ENCODE peak calls at places on chromosomes 16 and 17, in four cellular contexts. E is HCT116, I is HepG2, O is H1. Y is an unnamed sample.

GRCh38 chr16:914453-914852 is 56.3 kb downstream of the LMF1 start:
- DNase-seq in E (peak), I (peak), O (no peak), Y (no peak)

GRCh38 chr17:76737676-76738467 is at the start of gene MFSD11:
- DNase-seq in E (peak), I (peak), O (peak), Y (peak)

GRCh38 chr17:40862985-40863733 is 3.9 kb downstream of the KRT12 start:
- DNase-seq in E (no peak), I (peak), O (peak), Y (no peak)

GRCh38 chr16:81509404-81509803 is 64.8 kb downstream of the CMIP start:
- DNase-seq in E (no peak), I (no peak), O (no peak), Y (no peak)

GRCh38 chr16:27382187-27382855 is 19.7 kb upstream of the IL21R start:
- DNase-seq in E (no peak), I (no peak), O (no peak), Y (no peak)

GRCh38 chr16:67269766-67270165 is 9.6 kb upstream of the PLEKHG4 start:
- DNase-seq in E (no peak), I (no peak), O (no peak), Y (no peak)

GRCh38 chr16:67654069-67654911 is 5.8 kb downstream of the ACD start:
- DNase-seq in E (no peak), I (no peak), O (no peak), Y (no peak)

GRCh38 chr16:85313541-85314208 is 201.4 kb upstream of the CIBAR2 start:
- DNase-seq in E (no peak), I (no peak), O (no peak), Y (no peak)

GRCh38 chr17:9270921-9271320 is 249.6 kb downstream of the NTN1 start:
- DNase-seq in E (no peak), I (no peak), O (no peak), Y (no peak)

GRCh38 chr17:5747276-5747675 is 163.0 kb upstream of the NLRP1 start:
- DNase-seq in E (no peak), I (no peak), O (no peak), Y (no peak)

GRCh38 chr16:10172848-10173655 is 9.2 kb downstream of the GRIN2A start:
- DNase-seq in E (no peak), I (no peak), O (no peak), Y (no peak)

GRCh38 chr17:31596382-31597323 is 205.2 kb downstream of the RAB11FIP4 start:
- DNase-seq in E (peak), I (peak), O (peak), Y (no peak)

GRCh38 chr16:20940864-20941634 is 40.5 kb downstream of the LYRM1 start:
- DNase-seq in E (no peak), I (no peak), O (no peak), Y (no peak)

GRCh38 chr17:74851612-74852236 is 8.0 kb downstream of the GRIN2C start:
- DNase-seq in E (no peak), I (no peak), O (no peak), Y (no peak)

GRCh38 chr16:50419116-50419515 is 50.3 kb upstream of the BRD7 start:
- DNase-seq in E (no peak), I (no peak), O (no peak), Y (no peak)

GRCh38 chr17:74457146-74457819 is 9.2 kb upstream of the CD300A start:
- DNase-seq in E (peak), I (peak), O (no peak), Y (peak)

GRCh38 chr17:28720247-28720996 is 637 bp downstream of the RPL23A start:
- DNase-seq in E (no peak), I (no peak), O (no peak), Y (no peak)

GRCh38 chr16:6081320-6081976 is 983.9 kb upstream of the EEF2KMT start:
- DNase-seq in E (no peak), I (peak), O (peak), Y (peak)

GRCh38 chr17:59365383-59365981 is 34.0 kb downstream of the YPEL2 start:
- DNase-seq in E (no peak), I (peak), O (no peak), Y (peak)

GRCh38 chr16:58099956-58100300 is 29.3 kb downstream of the CFAP20 start:
- DNase-seq in E (no peak), I (no peak), O (no peak), Y (no peak)

GRCh38 chr16:70608516-70608915 is 37.8 kb upstream of the IL34 start:
- DNase-seq in E (no peak), I (no peak), O (no peak), Y (no peak)

DNA sequence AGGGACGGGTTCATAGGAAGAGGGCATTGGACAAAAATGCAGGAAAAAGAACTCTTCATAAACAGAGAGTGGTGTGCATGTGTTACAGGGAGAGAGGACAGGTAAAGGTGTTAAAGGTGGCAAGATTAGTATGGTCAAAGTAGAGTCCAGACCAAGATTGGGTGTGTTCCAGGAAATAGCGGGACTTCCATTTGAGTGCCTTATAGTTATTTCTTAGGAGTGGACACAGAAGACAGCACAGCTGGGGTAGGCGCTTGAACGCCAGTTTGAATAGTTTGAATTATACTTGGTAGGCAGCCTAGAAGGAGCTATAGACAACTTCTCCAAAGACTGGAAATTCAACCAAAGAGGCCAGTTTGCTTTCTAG is 63.4 kb downstream of the MAP2K6 start:
- DNase-seq in E (no peak), I (no peak), O (no peak), Y (no peak)
- TF ChIP-seq CTCF in E (no peak), I (no peak), O (no peak), Y (no peak)

GRCh38 chr16:88920618-88921602 is 54.5 kb upstream of the PABPN1L start:
- DNase-seq in E (no peak), I (no peak), O (no peak), Y (peak)
- TF ChIP-seq FOSL1 in E (no peak), I (no peak), O (no peak), Y (no peak)

DNA sequence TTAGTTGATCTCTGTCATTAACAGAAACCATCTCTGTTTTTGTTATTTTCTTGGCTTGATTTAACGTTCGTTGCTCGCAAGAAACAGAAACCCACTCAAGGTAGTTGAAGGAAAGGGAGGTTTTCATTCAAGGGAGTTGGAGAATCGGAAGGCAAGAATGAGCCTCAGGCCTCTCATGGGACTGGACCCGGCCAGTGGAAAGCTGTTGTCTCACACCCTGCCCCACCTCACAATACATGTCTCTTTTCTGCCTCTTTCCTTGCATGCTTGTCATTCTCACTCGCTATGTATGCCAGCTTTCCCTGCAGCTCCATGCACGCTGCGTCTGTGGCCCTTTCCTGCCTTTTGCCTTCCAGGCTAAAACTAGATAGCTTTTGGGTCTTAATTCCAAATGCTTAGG is 18.3 kb downstream of the DCAF7 start:
- DNase-seq in E (no peak), I (no peak), O (no peak), Y (no peak)
- TF ChIP-seq CTCF in E (no peak), I (no peak), O (no peak), Y (no peak)

GRCh38 chr16:56426585-56426984 is 1.2 kb upstream of the AMFR start:
- DNase-seq in E (no peak), I (no peak), O (no peak), Y (no peak)

GRCh38 chr16:56423584-56424403 is 1.6 kb downstream of the AMFR start:
- DNase-seq in E (no peak), I (peak), O (no peak), Y (no peak)

GRCh38 chr16:56424404-56424765 is 960 bp downstream of the AMFR start:
- DNase-seq in E (no peak), I (no peak), O (no peak), Y (no peak)

GRCh38 chr16:56424791-56425438 is 430 bp downstream of the AMFR start:
- DNase-seq in E (no peak), I (no peak), O (no peak), Y (peak)

DNA sequence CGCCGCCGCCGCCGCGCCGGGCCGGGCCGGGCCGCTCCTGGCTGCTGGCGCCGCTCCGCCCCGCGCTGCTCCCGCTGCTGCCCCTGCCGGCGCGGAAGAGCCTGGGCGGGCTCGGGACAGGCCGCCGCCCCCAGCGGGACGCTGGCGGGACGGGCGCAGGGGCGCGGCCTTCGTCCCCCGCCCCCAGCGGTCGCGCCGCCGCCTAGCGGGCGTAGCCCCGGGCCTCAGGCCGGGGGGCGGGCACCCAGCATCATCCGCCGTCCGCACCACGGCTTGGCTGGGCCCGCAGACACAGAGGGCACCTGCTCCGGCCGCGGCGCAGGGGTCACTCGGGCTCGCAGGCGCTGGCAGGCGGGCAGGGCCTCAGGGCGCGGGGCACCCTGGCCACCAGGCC is at the start of gene AMFR:
- DNase-seq in E (peak), I (peak), O (peak), Y (peak)
- TF ChIP-seq FOSL1 in E (no peak), I (no peak), O (no peak), Y (no peak)

DNA sequence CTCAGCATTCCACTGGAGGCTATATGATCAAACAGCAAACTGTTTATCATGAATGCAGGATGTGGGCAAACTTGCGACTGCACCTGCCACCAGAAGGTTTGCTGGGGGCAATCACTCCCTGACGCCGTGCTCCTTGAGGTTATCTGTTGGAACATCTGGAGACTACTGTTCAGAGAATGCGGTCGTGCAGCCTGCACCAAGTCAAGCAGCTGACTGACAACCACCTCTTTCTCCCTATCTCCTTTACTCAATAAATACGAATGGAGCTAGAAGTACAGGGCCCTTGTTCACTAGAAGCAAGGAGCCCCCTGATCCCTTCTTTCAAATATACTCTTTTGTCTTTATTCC is 2101.2 kb downstream of the TP53TG3F start:
- DNase-seq in E (no peak), I (no peak), O (no peak), Y (no peak)
- TF ChIP-seq CTCF in E (no peak), I (no peak), O (no peak), Y (no peak)

GRCh38 chr16:8194795-8195194 is 395.5 kb downstream of the TMEM114 start:
- DNase-seq in E (no peak), I (no peak), O (peak), Y (peak)
- TF ChIP-seq FOSL1 in E (no peak), I (no peak), O (no peak), Y (no peak)